ENCODE peak calls at places on chromosomes 7 and 10, in seven cellular contexts. G is HCT116, Q is K562, V is GM12878, H is HepG2, Z is SK-N-SH, S is H1. U is an unnamed sample.

GRCh38 chr7:131081308-131081707 is 246.4 kb upstream of the MKLN1 start:
- DNase-seq in G (no peak), Q (no peak), S (no peak), H (no peak), V (no peak), Z (no peak), U (no peak)

GRCh38 chr7:42614636-42615035 is 297.2 kb downstream of the C7orf25 start:
- DNase-seq in Z (no peak), G (no peak), S (no peak), H (no peak), Q (no peak), V (no peak), U (no peak)

GRCh38 chr10:43110318-43111071 is 27.8 kb upstream of the CSGALNACT2 start:
- DNase-seq in G (no peak), S (no peak), Q (no peak), Z (no peak), H (peak), V (no peak), U (no peak)

GRCh38 chr7:142906643-142907042 is 21.1 kb upstream of the TRPV6 start:
- DNase-seq in H (no peak), Q (no peak), S (no peak), G (no peak), V (no peak), Z (no peak), U (no peak)

GRCh38 chr10:17216217-17216900 is 11.7 kb upstream of the VIM start:
- DNase-seq in G (peak), Q (peak), V (peak), H (peak), S (no peak), Z (no peak), U (no peak)

GRCh38 chr7:157268540-157268939 is 68.3 kb upstream of the DNAJB6 start:
- DNase-seq in Z (no peak), G (no peak), H (no peak), V (no peak), Q (no peak), S (no peak), U (no peak)

GRCh38 chr10:33385686-33386085 is 51.2 kb upstream of the NRP1 start:
- DNase-seq in V (no peak), Q (no peak), H (no peak), G (no peak), Z (no peak), S (no peak), U (no peak)

GRCh38 chr10:63286340-63286739 is 153.2 kb downstream of the NRBF2 start:
- DNase-seq in Q (no peak), H (peak), G (no peak), S (no peak), Z (no peak), V (no peak), U (no peak)

GRCh38 chr7:134834689-134835462 is 55.4 kb downstream of the CALD1 start:
- DNase-seq in Z (peak), H (peak), S (no peak), V (no peak), Q (peak), G (no peak), U (no peak)

GRCh38 chr7:142334236-142334635 is 76.4 kb upstream of the PRSS58 start:
- DNase-seq in S (no peak), V (no peak), H (no peak), Q (no peak), Z (no peak), G (no peak), U (no peak)

GRCh38 chr7:97342512-97342911 is 225.0 kb downstream of the SDHAF3 start:
- DNase-seq in H (no peak), V (no peak), Q (peak), S (no peak), G (no peak), Z (no peak), U (no peak)

GRCh38 chr7:97351488-97351887 is 234.0 kb downstream of the SDHAF3 start:
- DNase-seq in Q (no peak), H (no peak), G (no peak), Z (no peak), V (no peak), S (no peak), U (no peak)

DNA sequence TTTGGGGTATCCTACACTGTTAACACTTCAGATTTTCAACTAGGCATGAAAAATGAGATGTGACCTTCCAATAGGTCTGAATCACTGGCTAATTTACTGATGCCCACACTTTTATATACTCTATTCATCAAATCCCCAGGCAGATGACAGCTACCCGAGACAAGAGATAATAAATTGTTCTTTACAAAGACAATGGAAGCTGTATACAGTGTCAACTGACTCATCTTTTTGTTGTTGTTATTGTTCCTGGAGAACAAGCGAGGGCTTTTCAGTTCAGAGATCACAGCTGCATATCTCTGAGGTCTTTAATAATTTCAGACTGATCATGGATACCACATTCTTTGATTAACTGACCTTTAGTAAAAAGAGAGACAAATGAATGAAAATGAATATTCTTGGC is 228.9 kb downstream of the SDHAF3 start:
- DNase-seq in Q (no peak), S (no peak), H (no peak), Z (no peak), V (no peak), G (no peak), U (no peak)
- TF ChIP-seq JUND in Q (no peak), S (no peak), H (no peak), Z (no peak), V (no peak), G (no peak), U (no peak)

DNA sequence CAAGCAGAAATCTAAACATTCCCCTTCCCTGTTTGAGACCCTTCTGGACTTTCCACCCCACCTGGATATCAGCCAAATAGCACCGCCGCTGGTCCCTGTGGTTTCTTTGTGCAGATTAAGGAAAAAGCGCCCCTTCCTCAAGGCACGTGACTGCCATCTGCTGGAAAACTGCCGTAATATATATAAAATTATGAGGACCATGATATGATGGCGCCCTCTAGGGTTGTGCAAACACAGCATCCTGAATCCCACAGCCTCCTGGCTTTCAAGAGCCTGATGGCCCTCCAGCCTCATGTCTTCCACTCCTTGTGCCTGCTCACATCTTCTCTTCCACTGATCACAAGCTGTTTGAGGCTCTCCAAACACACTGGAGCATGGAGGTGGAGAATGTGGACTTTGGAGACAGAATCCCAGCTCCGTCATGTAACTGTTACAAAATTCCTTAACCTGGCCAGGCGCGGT is 121.3 kb downstream of the MYL10 start:
- DNase-seq in H (peak), Q (peak), S (no peak), G (peak), V (no peak), Z (peak), U (peak)
- TF ChIP-seq JUND in H (no peak), Q (peak), S (no peak), G (no peak), V (no peak), Z (no peak), U (no peak)

GRCh38 chr7:5598769-5599371 is 175.2 kb upstream of the TNRC18 start:
- DNase-seq in V (no peak), G (no peak), S (no peak), Q (peak), Z (peak), H (no peak), U (no peak)
- TF ChIP-seq JUND in V (no peak), G (no peak), S (no peak), Q (peak), Z (no peak), H (no peak), U (no peak)

GRCh38 chr10:102540023-102540422 is 36.3 kb downstream of the SUFU start:
- DNase-seq in G (peak), H (peak), V (no peak), S (no peak), Q (peak), Z (peak), U (peak)
- TF ChIP-seq JUND in G (no peak), H (no peak), V (no peak), S (no peak), Q (no peak), Z (no peak), U (no peak)

GRCh38 chr7:7799138-7799537 is 80.7 kb upstream of the RPA3 start:
- DNase-seq in S (no peak), Z (peak), Q (peak), H (no peak), V (no peak), G (no peak), U (no peak)
- TF ChIP-seq JUND in S (no peak), Z (peak), Q (peak), H (no peak), V (no peak), G (no peak), U (no peak)

GRCh38 chr10:116674901-116675423 is 54.2 kb downstream of the PNLIPRP2 start:
- DNase-seq in Z (no peak), Q (no peak), V (no peak), S (no peak), G (no peak), H (no peak), U (no peak)
- TF ChIP-seq JUND in Z (no peak), Q (no peak), V (no peak), S (no peak), G (no peak), H (no peak), U (no peak)